ENCODE peak calls at places on chromosomes 5 and 9, in seven cellular contexts. W is right lobe of liver, H is fibroblast of the aortic adventitia, N is epithelial cell of proximal tubule, K is pancreas, Q is ascending aorta, J is IMR-90. F is an unnamed sample.

GRCh38 chr9:9003184-9003583 is 1203.6 kb upstream of the DMAC1 start:
- DNase-seq in K (no peak), N (peak), Q (no peak), W (no peak), H (peak), J (no peak), F (no peak)

GRCh38 chr9:73090214-73090613 is 61.5 kb upstream of the ANXA1 start:
- DNase-seq in W (no peak), N (no peak), H (no peak), Q (no peak), K (no peak), J (no peak), F (no peak)

GRCh38 chr5:97425511-97425910 is 242.5 kb upstream of the RIOK2 start:
- DNase-seq in K (no peak), W (no peak), H (peak), N (no peak), Q (no peak), J (peak), F (no peak)

GRCh38 chr5:62496876-62497275 is 81.7 kb upstream of the LRRC70 start:
- DNase-seq in N (no peak), W (no peak), H (no peak), J (no peak), Q (no peak), K (no peak), F (no peak)

GRCh38 chr9:36401179-36401740 is 1.2 kb upstream of the RNF38 start:
- DNase-seq in Q (no peak), J (peak), K (no peak), W (no peak), H (peak), N (no peak), F (peak)

GRCh38 chr9:100167912-100168775 is 69.1 kb downstream of the INVS start:
- DNase-seq in J (peak), H (no peak), W (no peak), K (no peak), N (no peak), Q (no peak), F (no peak)

GRCh38 chr9:4259489-4259888 is 40.4 kb downstream of the GLIS3 start:
- DNase-seq in Q (no peak), N (no peak), J (no peak), W (no peak), K (no peak), H (no peak), F (no peak)

GRCh38 chr5:125011419-125011818 is 265.0 kb upstream of the ZNF608 start:
- DNase-seq in J (no peak), N (no peak), K (no peak), W (no peak), Q (no peak), H (no peak), F (no peak)

GRCh38 chr5:103929310-103930003 is 366.9 kb upstream of the NUDT12 start:
- DNase-seq in J (no peak), Q (no peak), K (no peak), N (no peak), W (no peak), H (no peak), F (no peak)

GRCh38 chr5:9265391-9266287 is 280.2 kb downstream of the SEMA5A start:
- DNase-seq in Q (no peak), K (no peak), H (peak), W (no peak), N (no peak), J (peak), F (peak)

GRCh38 chr9:20726144-20726543 is 42.1 kb downstream of the FOCAD start:
- DNase-seq in Q (no peak), H (no peak), W (no peak), N (no peak), K (no peak), J (no peak), F (no peak)

GRCh38 chr5:122751293-122751753 is 23.6 kb upstream of the SNX2 start:
- DNase-seq in H (peak), Q (no peak), N (no peak), K (no peak), J (peak), W (no peak), F (peak)

GRCh38 chr9:17272510-17272909 is 137.7 kb downstream of the CNTLN start:
- DNase-seq in J (no peak), K (no peak), N (no peak), W (no peak), H (no peak), Q (no peak), F (no peak)

GRCh38 chr9:133458643-133459312 is 1.0 kb upstream of the CACFD1 start:
- DNase-seq in J (no peak), W (no peak), H (no peak), K (no peak), N (no peak), Q (no peak), F (no peak)

GRCh38 chr9:133456409-133456808 is 3.4 kb upstream of the CACFD1 start:
- DNase-seq in N (no peak), H (no peak), W (no peak), J (no peak), K (no peak), Q (no peak), F (no peak)

GRCh38 chr9:133455936-133456335 is 3.8 kb upstream of the CACFD1 start:
- DNase-seq in Q (no peak), H (no peak), J (no peak), N (no peak), W (no peak), K (no peak), F (no peak)

GRCh38 chr9:133457748-133458147 is 2.0 kb upstream of the CACFD1 start:
- DNase-seq in H (no peak), J (no peak), K (no peak), N (no peak), Q (no peak), W (no peak), F (no peak)

DNA sequence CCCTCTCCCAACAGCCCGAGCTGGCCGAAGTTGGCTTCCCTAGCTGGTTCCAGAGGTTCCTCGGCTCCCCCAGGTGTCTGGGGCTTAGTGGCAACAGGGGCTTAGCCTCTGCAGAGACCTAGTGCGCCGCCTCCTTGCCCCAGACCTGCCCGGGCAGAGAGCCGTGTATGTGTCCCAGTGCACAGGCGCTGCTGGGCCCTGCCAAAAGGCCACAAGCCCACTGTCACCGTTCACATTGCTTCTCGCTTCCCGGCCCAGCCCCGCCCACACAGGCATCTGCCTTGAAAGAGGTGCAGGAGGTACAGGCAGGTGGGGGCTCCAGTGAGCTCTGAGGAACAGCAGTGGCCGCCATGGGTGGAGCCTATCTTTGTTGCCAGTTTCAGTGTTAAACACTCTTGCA is 2.5 kb upstream of the CACFD1 start:
- DNase-seq in J (no peak), K (no peak), Q (no peak), N (no peak), H (no peak), W (no peak), F (no peak)
- TF ChIP-seq CTCF in J (no peak), K (no peak), Q (no peak), N (no peak), H (no peak), W (no peak), F (no peak)

GRCh38 chr5:134944630-134945029 is 23.1 kb upstream of the CATSPER3 start:
- DNase-seq in Q (no peak), K (no peak), W (no peak), N (no peak), J (peak), H (peak), F (no peak)

GRCh38 chr5:134943547-134943946 is 24.2 kb upstream of the CATSPER3 start:
- DNase-seq in Q (no peak), N (no peak), H (no peak), K (no peak), J (no peak), W (no peak), F (no peak)

GRCh38 chr5:134948929-134949328 is 18.8 kb upstream of the CATSPER3 start:
- DNase-seq in H (peak), Q (no peak), W (no peak), N (no peak), K (no peak), J (peak), F (no peak)

GRCh38 chr5:134945041-134945440 is 22.7 kb upstream of the CATSPER3 start:
- DNase-seq in W (no peak), N (no peak), H (no peak), Q (no peak), K (no peak), J (peak), F (no peak)

GRCh38 chr5:134949335-134949734 is 18.4 kb upstream of the CATSPER3 start:
- DNase-seq in W (no peak), J (no peak), H (no peak), N (no peak), Q (no peak), K (no peak), F (no peak)
- H3K4me3 ChIP-seq in W (no peak), J (no peak), H (no peak), N (no peak), Q (no peak), K (no peak), F (no peak)

GRCh38 chr9:71628247-71628646 is 140.1 kb downstream of the CEMIP2 start:
- DNase-seq in J (peak), W (no peak), K (no peak), Q (no peak), N (no peak), H (peak), F (no peak)
- TF ChIP-seq CTCF in J (peak), W (peak), K (no peak), Q (peak), N (peak), H (peak), F (no peak)

DNA sequence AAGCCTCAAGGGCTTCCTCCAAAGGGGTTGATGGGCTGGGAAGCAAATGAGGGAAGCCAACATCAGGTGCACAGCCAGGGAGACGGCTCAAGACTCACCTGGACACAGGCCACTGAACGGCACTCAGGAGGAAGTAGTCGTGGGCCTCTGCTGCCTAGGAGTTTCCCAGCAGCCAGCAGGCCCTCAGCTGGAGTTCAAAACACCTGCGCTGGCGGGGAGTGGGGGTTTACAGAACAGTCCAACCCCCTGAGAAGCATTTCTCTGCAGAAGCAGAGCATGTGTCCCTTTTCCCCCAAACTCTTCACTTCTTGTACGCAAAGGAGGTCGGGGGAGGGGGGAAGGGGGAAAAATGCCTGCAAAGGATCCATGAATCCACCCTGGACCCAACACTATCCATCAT is 2.3 kb downstream of the WHRN start:
- DNase-seq in Q (no peak), W (no peak), H (no peak), K (no peak), N (no peak), J (no peak), F (no peak)
- H3K4me3 ChIP-seq in Q (peak), W (no peak), H (no peak), K (no peak), N (peak), J (no peak), F (peak)

GRCh38 chr5:91957671-91958070 is 574.6 kb upstream of the ARRDC3 start:
- DNase-seq in J (peak), Q (no peak), K (no peak), H (peak), W (no peak), N (no peak), F (peak)

GRCh38 chr5:91955610-91956009 is 572.5 kb upstream of the ARRDC3 start:
- DNase-seq in H (no peak), K (no peak), Q (no peak), J (no peak), W (peak), N (no peak), F (peak)

DNA sequence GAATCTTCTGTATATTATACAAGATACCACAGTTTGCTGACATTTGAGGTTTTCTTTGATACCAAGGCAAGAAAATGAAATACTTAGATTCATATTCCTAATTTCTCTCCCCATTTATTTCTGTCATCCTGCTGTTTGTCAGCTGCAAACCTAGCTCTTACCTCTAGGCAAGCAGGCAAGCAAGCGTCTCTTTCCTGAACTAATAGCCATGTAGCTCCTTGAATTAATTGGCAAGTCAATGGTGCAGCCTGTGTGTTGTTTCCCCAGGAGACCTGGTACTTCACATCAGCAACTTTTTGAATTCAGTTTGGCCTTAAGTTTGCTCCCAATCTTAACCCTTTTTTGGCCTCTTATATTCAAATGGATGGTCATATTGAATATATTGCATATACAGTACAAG is 573.6 kb upstream of the ARRDC3 start:
- DNase-seq in N (no peak), Q (no peak), J (no peak), K (no peak), W (no peak), H (no peak), F (no peak)
- TF ChIP-seq CTCF in N (no peak), Q (no peak), J (no peak), K (no peak), W (no peak), H (no peak), F (no peak)

GRCh38 chr5:42951169-42951846 is 88.8 kb downstream of the ANXA2R start:
- DNase-seq in H (peak), W (peak), Q (no peak), J (peak), N (no peak), K (peak), F (no peak)

GRCh38 chr5:42949348-42950090 is 90.6 kb downstream of the ANXA2R start:
- DNase-seq in W (peak), Q (peak), H (peak), K (no peak), N (no peak), J (peak), F (peak)

GRCh38 chr5:42950466-42951168 is 89.5 kb downstream of the ANXA2R start:
- DNase-seq in W (peak), H (peak), K (no peak), Q (peak), J (peak), N (peak), F (peak)

GRCh38 chr5:42950091-42950465 is 90.0 kb downstream of the ANXA2R start:
- DNase-seq in K (no peak), J (no peak), Q (no peak), H (no peak), N (no peak), W (no peak), F (no peak)

DNA sequence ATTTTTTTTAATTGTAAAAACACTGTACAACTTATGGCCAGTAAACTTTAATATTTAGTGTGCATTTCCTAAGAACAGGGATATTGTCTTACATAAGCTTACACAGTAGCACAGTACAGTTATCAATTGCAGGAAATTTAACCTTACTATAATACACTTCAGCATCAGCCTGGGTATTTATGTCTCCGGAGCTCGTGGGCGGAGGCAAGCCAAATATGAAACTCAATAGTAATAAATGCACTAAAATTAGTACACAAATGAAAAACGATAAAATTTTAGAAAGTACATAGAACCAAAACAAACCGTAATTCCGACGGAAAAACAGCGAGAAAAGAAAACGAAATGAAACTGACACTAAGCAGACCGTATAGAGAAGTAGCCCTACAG is 91.2 kb downstream of the ANXA2R start:
- DNase-seq in N (no peak), K (no peak), W (no peak), H (no peak), J (no peak), Q (no peak), F (no peak)
- H3K4me3 ChIP-seq in N (no peak), K (no peak), W (no peak), H (peak), J (peak), Q (peak), F (peak)

GRCh38 chr5:14364576-14365472 is 216.8 kb upstream of the OTULINL start:
- DNase-seq in H (no peak), W (no peak), K (no peak), N (no peak), J (no peak), Q (no peak), F (no peak)
- TF ChIP-seq CTCF in H (peak), W (no peak), K (peak), N (peak), J (peak), Q (no peak), F (peak)

DNA sequence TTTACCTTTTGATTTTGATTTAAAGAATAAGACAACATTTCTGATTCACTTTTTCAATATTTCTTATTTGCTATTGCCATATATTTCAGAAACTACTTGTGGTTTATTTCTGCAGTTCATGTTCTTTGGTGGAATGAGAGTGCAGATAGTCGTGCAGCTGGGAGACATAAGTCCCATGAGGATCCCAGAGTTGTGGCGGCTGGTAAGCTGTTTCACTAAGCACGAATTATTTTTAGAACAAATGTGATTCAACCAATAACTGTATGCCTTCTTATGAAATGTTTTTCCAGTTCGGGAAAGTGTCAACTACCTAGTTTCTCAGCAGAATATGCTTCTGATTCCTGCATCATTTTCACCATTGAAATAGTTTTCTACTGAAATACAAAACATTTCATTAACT is 8.8 kb downstream of the NIPSNAP3B start:
- DNase-seq in Q (no peak), H (peak), J (no peak), K (no peak), W (no peak), N (no peak), F (no peak)
- H3K4me3 ChIP-seq in Q (no peak), H (no peak), J (no peak), K (no peak), W (no peak), N (no peak), F (no peak)

GRCh38 chr5:37774912-37775483 is 64.8 kb downstream of the GDNF start:
- DNase-seq in J (peak), H (peak), N (no peak), Q (no peak), K (no peak), W (no peak), F (no peak)
- TF ChIP-seq CTCF in J (peak), H (peak), N (peak), Q (peak), K (no peak), W (peak), F (peak)

F was measured in retinal pigment epithelial cell.